ENCODE peak calls at places on chromosome 12, in four cellular contexts. N, Y, I and R are unnamed samples. For H3K4me1 and H3K27me3, the result is how much of the 10 kb centered on the place peaks cover.

GRCh38 chr12:128690641-128691040 is 133.1 kb downstream of the SLC15A4 start:
- DNase-seq in I (no peak), N (no peak), Y (no peak), R (no peak)

GRCh38 chr12:39003541-39004160 is 98.3 kb upstream of the CPNE8 start:
- DNase-seq in I (no peak), N (no peak), Y (no peak), R (no peak)

GRCh38 chr12:82144505-82144904 is 213.7 kb downstream of the CCDC59 start:
- DNase-seq in N (no peak), I (no peak), Y (peak), R (no peak)

GRCh38 chr12:27822076-27822712 is 42.2 kb upstream of the MANSC4 start:
- DNase-seq in I (no peak), Y (peak), N (no peak), R (peak)

GRCh38 chr12:112900298-112901145 is 6.2 kb upstream of the OAS1 start:
- DNase-seq in Y (peak), N (no peak), I (no peak), R (peak)

GRCh38 chr12:108320503-108321293 is 18.4 kb downstream of the CMKLR1 start:
- DNase-seq in Y (no peak), N (no peak), I (no peak), R (no peak)

GRCh38 chr12:4939418-4940023 is 29.8 kb downstream of the KCNA1 start:
- DNase-seq in I (no peak), N (no peak), Y (no peak), R (no peak)

GRCh38 chr12:62995097-62995496 is 60.1 kb upstream of the PPM1H start:
- DNase-seq in N (no peak), I (no peak), Y (no peak), R (no peak)

GRCh38 chr12:6540181-6540877 is 6.0 kb downstream of the GAPDH start:
- DNase-seq in I (peak), N (peak), Y (peak), R (peak)

GRCh38 chr12:68499616-68500015 is 111.1 kb upstream of the RAP1B start:
- DNase-seq in N (no peak), I (no peak), Y (no peak), R (no peak)

GRCh38 chr12:24352363-24352762 is 402.9 kb upstream of the SOX5 start:
- DNase-seq in N (no peak), I (no peak), Y (no peak), R (no peak)

GRCh38 chr12:107794451-107794850 is 19.9 kb downstream of the ASCL4 start:
- DNase-seq in Y (no peak), N (no peak), I (no peak), R (no peak)

GRCh38 chr12:52307836-52308806 is 13.1 kb downstream of the KRT83 start:
- DNase-seq in N (peak), Y (peak), I (peak), R (no peak)

GRCh38 chr12:31507966-31508365 is 83.0 kb downstream of the DENND5B start:
- DNase-seq in N (no peak), Y (no peak), I (no peak), R (peak)

GRCh38 chr12:96986883-96987523 is 79.9 kb downstream of the NEDD1 start:
- DNase-seq in Y (peak), I (no peak), N (no peak), R (no peak)

GRCh38 chr12:117047810-117048584 is 51.2 kb downstream of the TESC start:
- DNase-seq in I (peak), Y (no peak), N (no peak), R (no peak)

GRCh38 chr12:59040651-59041050 is 120.3 kb upstream of the LRIG3 start:
- DNase-seq in N (no peak), Y (no peak), I (no peak), R (peak)

GRCh38 chr12:24743891-24744793 is 204.8 kb downstream of the BCAT1 start:
- DNase-seq in N (no peak), I (no peak), Y (no peak), R (no peak)

GRCh38 chr12:58310828-58311273 is 369.5 kb downstream of the ATP23 start:
- DNase-seq in Y (peak), I (no peak), N (no peak), R (peak)

GRCh38 chr12:62133440-62133839 is 126.8 kb upstream of the USP15 start:
- DNase-seq in Y (no peak), N (no peak), I (no peak), R (no peak)

GRCh38 chr12:54054442-54055332 is 1.1 kb downstream of the HOXC4 start:
- DNase-seq in I (no peak), Y (no peak), N (no peak), R (no peak)
- H3K4me1 ChIP-seq in I (under half), Y (under half), N (under half), R (under half)

DNA sequence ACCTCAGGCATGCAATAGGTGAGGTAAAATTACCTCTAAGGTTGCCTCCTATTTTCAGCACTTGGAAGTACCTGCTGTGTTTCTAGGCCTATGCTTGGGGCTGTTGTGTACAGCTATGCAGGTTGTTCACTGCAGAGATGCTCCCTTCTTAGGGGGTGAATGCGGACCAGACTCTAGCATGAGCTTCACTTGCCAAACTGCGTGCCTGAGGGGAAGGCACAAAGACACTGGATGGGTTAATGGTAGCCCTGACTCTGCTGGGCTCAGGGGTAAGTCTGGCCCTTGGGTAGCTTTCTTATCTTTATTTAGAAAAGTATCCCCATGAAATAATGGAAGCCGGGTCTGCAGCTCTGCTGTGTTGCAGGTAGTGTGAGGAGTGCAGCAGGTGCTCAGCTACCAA is 35.7 kb downstream of the B4GALNT3 start:
- DNase-seq in N (no peak), I (no peak), Y (no peak), R (no peak)
- H3K27me3 ChIP-seq in N (under half), I (under half), Y (under half), R (under half)

GRCh38 chr12:124172646-124173045 is 122.2 kb upstream of the RFLNA start:
- DNase-seq in Y (no peak), N (no peak), I (no peak), R (peak)

GRCh38 chr12:124174406-124174805 is 120.5 kb upstream of the RFLNA start:
- DNase-seq in I (no peak), N (no peak), Y (no peak), R (no peak)

GRCh38 chr12:124174949-124175348 is 119.9 kb upstream of the RFLNA start:
- DNase-seq in I (no peak), N (no peak), Y (no peak), R (no peak)

GRCh38 chr12:124175731-124176130 is 119.2 kb upstream of the RFLNA start:
- DNase-seq in I (no peak), Y (no peak), N (no peak), R (no peak)

DNA sequence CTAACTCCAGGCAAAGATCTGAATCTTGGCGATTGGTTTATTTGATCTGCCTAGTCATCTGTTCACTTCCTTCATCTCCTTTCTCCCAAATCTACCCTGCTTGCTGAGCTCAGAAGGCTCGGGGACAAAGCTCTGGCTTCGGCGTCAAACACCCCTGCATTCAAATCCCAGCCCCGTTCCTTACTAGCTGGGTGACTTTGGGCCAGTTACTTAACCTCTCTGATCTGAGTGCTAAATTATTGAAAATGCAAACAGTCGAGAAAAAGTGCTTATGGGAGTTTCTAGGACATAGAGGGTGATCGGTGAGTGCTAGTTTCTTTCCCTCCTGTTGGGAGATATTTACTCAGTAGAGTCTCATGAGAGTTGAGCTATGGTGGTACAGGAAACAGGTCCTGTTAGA is 121.2 kb upstream of the RFLNA start:
- DNase-seq in N (no peak), Y (no peak), I (no peak), R (no peak)
- TF ChIP-seq CTCF in N (no peak), Y (no peak), I (no peak), R (no peak)

GRCh38 chr12:105164068-105164467 is 56.5 kb downstream of the WASHC4 start:
- DNase-seq in N (no peak), Y (no peak), I (no peak), R (peak)
- H3K4me1 ChIP-seq in N (under half), Y (under half), I (under half), R (under half)

DNA sequence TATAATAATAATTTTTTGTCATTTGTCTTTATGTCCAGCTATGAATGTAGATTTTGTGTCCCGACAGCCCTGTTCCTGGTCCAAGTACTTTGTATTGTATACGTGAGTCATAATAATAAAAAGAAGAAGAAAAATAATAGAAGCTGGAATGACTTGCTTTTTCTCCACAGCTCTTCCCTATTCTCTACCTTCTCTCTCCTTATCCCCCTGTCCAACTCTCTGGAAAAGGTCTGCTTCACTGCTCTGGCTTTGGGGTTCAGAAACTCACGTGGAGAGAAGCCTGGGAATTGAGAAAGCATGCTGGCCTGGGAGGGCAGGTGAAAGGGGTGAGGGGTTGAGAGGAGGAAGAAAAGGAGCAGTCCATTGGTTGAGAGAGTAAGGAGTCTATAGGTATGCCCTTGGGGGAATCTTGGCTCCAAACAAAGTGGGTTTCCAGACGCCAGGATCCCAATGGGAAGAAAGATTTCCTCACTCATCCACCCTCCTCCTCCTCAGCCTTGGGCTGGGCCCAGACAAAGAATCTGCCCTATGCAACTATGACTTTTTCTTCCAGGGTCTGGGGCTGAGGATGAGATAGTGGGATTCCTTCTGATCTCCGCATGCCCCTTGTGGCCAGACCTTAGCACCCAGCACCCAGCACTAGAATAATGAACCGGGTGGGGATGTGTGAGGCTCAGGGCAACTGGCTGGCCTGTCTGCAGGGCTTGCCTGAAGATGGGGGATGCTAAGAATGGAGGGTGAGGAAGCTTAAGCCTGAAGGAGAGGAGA is 4.0 kb downstream of the HOXC8 start:
- DNase-seq in N (no peak), Y (no peak), I (no peak), R (no peak)
- H3K27me3 ChIP-seq in N (under half), Y (under half), I (half or more), R (under half)

DNA sequence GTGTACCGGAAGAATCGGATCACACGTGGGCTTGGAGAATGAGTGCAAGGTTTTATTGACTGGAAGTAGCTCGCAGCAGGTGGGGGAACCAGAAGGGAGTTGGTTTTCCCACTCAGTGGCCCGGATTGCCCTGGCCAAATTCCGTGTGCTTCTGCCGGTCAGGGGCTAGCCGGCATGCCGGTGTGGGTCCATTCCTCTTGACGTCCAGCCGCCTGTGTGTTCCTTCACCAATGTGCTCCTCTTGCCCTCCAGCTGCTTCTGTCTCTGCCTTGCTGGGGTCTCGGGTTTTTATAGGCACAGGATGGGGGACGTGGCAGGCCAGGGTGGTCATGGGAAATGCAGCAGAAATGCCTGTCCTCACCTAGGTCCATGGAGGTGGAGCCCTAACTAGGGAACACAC is 11.0 kb downstream of the MYRFL start:
- DNase-seq in I (no peak), N (no peak), Y (no peak), R (no peak)
- TF ChIP-seq CTCF in I (no peak), N (no peak), Y (no peak), R (no peak)

GRCh38 chr12:57090924-57091632 is 2.2 kb downstream of the NAB2 start:
- DNase-seq in I (peak), N (peak), Y (no peak), R (no peak)
- H3K4me1 ChIP-seq in I (half or more), N (under half), Y (half or more), R (under half)

DNA sequence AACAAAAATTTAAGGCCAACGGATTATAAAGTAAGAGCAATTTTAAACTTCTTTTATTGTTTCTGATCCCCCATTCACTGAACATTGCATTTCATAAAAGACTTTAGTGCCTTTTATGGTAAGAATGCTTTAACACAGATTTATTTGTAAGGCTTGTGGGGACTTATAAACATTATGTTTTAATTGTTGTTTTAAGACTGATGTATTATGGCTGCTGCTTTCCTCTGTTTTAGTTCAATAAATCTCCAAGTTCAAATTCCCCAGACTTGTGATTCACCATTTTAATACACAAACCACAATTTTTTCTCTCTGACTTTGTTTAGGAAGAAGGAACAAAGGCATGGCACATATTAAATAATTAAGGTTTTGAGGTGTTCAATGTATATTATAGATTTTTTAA is 753.4 kb downstream of the SLC6A15 start:
- DNase-seq in N (no peak), I (no peak), Y (no peak), R (no peak)
- H3K27me3 ChIP-seq in N (under half), I (under half), Y (under half), R (under half)